ENCODE peak calls at places on chromosomes 16 and 17, in eight cellular contexts. O is kidney epithelial cell, F is mucosa of descending colon, U is AG04449, L is HAP-1, W is psoas muscle, I is AG10803, S is BJ. V is an unnamed sample.

GRCh38 chr17:56912105-56912999 is 1.5 kb downstream of the TRIM25 start:
- DNase-seq in O (no peak), F (no peak), U (no peak), L (no peak), W (peak), I (peak), S (no peak), V (no peak)

GRCh38 chr16:25007284-25007984 is 7.7 kb downstream of the ARHGAP17 start:
- DNase-seq in O (no peak), F (no peak), U (no peak), L (no peak), W (no peak), I (peak), S (no peak), V (no peak)

GRCh38 chr17:45786349-45786748 is 2.2 kb downstream of the CRHR1 start:
- DNase-seq in O (no peak), F (no peak), U (no peak), L (no peak), W (no peak), I (no peak), S (no peak), V (no peak)

GRCh38 chr17:44438634-44439033 is 49.2 kb upstream of the ITGA2B start:
- DNase-seq in O (no peak), F (no peak), U (no peak), L (no peak), W (peak), I (no peak), S (no peak), V (no peak)

GRCh38 chr17:37239690-37240344 is 136.0 kb upstream of the C17orf78 start:
- DNase-seq in O (no peak), F (peak), U (no peak), L (no peak), W (no peak), I (peak), S (no peak), V (no peak)

GRCh38 chr17:45961206-45961605 is 37.8 kb upstream of the STH start:
- DNase-seq in O (no peak), F (no peak), U (no peak), L (no peak), W (no peak), I (no peak), S (no peak), V (no peak)

GRCh38 chr17:19317359-19318095 is 45.0 kb downstream of the B9D1 start:
- DNase-seq in O (peak), F (peak), U (peak), L (peak), W (peak), I (peak), S (no peak), V (no peak)

GRCh38 chr17:17088511-17089205 is 46.4 kb downstream of the MPRIP start:
- DNase-seq in O (no peak), F (no peak), U (no peak), L (no peak), W (no peak), I (no peak), S (no peak), V (no peak)

GRCh38 chr17:55224746-55225145 is 40.0 kb upstream of the HLF start:
- DNase-seq in O (no peak), F (no peak), U (no peak), L (no peak), W (no peak), I (no peak), S (no peak), V (no peak)

GRCh38 chr16:87391324-87391949 is 699 bp upstream of the MAP1LC3B start:
- DNase-seq in O (no peak), F (peak), U (no peak), L (peak), W (peak), I (peak), S (no peak), V (no peak)

GRCh38 chr17:37019117-37019744 is 70.5 kb downstream of the AATF start:
- DNase-seq in O (no peak), F (no peak), U (no peak), L (peak), W (no peak), I (no peak), S (no peak), V (no peak)

GRCh38 chr17:42679001-42679491 is 2.3 kb upstream of the PLEKHH3 start:
- DNase-seq in O (no peak), F (peak), U (no peak), L (peak), W (peak), I (peak), S (no peak), V (peak)

GRCh38 chr17:31696184-31696602 is 162.9 kb downstream of the COPRS start:
- DNase-seq in O (no peak), F (peak), U (peak), L (no peak), W (peak), I (peak), S (peak), V (no peak)

GRCh38 chr17:76791053-76791980 is 53.4 kb downstream of the MFSD11 start:
- DNase-seq in O (peak), F (peak), U (no peak), L (peak), W (no peak), I (peak), S (peak), V (peak)

GRCh38 chr17:40377832-40378231 is 13.3 kb upstream of the GJD3 start:
- DNase-seq in O (no peak), F (no peak), U (no peak), L (no peak), W (no peak), I (no peak), S (no peak), V (no peak)
- H3K4me3 ChIP-seq in O (no peak), F (no peak), U (no peak), L (no peak), W (no peak), I (no peak), S (no peak), V (no peak)

GRCh38 chr16:53080345-53081031 is 25.7 kb downstream of the CHD9 start:
- DNase-seq in O (no peak), F (peak), U (no peak), L (peak), W (peak), I (peak), S (peak), V (no peak)
- H3K4me3 ChIP-seq in O (no peak), F (no peak), U (peak), L (no peak), W (no peak), I (peak), S (peak), V (no peak)

GRCh38 chr17:50831430-50832064 is 3.8 kb upstream of the WFIKKN2 start:
- DNase-seq in O (no peak), F (no peak), U (no peak), L (no peak), W (no peak), I (no peak), S (no peak), V (no peak)
- H3K4me3 ChIP-seq in O (no peak), F (no peak), U (no peak), L (no peak), W (no peak), I (no peak), S (no peak), V (no peak)

DNA sequence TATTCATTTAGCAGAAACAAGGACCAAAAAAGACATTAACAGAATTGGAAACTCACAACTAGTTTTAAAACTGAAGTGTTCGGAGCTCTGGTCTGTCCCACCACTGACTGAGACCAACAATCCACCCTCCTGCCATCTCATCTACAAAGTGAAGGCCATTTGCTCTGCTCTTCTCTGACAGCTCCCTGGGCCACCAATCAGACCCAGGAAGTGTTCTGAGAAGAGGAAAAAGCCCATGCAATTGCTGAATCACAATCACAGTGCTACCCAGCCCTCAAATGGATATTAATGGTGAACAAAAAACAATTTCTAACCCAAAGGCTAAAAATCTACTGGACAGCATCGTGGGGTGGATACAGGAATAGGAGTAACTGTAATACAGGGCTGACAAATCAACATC is 2.1 kb downstream of the RPL23 start:
- DNase-seq in O (no peak), F (no peak), U (no peak), L (no peak), W (no peak), I (no peak), S (no peak), V (no peak)
- H3K4me3 ChIP-seq in O (peak), F (no peak), U (peak), L (peak), W (peak), I (peak), S (peak), V (peak)

V was measured in CD8-positive, alpha-beta memory T cell.